ENCODE peak calls at places on chromosomes 6 and 20, in seven cellular contexts. F, S, K, W, U, C and A are unnamed samples.
A peak's percentile ranks its signal among the peaks of the same experiment; 100 is the strongest.

GRCh38 chr20:49964964-49965780 is 17.6 kb upstream of the SNAI1 start:
- DNase-seq in K (no peak), C (peak; percentile 53), U (no peak), W (peak; percentile 82), S (no peak), F (peak; percentile 84), A (no peak)

GRCh38 chr20:62346398-62347150 is 20.5 kb downstream of the LAMA5 start:
- DNase-seq in S (no peak), F (no peak), C (no peak), W (no peak), U (no peak), K (no peak), A (no peak)

GRCh38 chr6:134021396-134022122 is 30.9 kb downstream of the SLC2A12 start:
- DNase-seq in W (no peak), F (no peak), C (no peak), U (no peak), S (no peak), K (no peak), A (no peak)

GRCh38 chr20:62590301-62591121 is 51.8 kb upstream of the SLCO4A1 start:
- DNase-seq in C (no peak), U (no peak), W (no peak), S (peak; percentile 51), F (no peak), K (no peak), A (no peak)

GRCh38 chr6:135993321-135993720 is 141.8 kb downstream of the PDE7B start:
- DNase-seq in C (no peak), K (no peak), U (no peak), W (no peak), S (no peak), F (no peak), A (no peak)

GRCh38 chr6:137775192-137775591 is 91.9 kb upstream of the TNFAIP3 start:
- DNase-seq in S (no peak), U (no peak), K (no peak), F (no peak), W (no peak), C (no peak), A (no peak)

GRCh38 chr6:11380969-11381744 is 148.7 kb upstream of the NEDD9 start:
- DNase-seq in C (no peak), W (no peak), F (peak; percentile 85), K (no peak), S (no peak), U (no peak), A (no peak)

GRCh38 chr6:21710908-21711627 is 117.5 kb downstream of the SOX4 start:
- DNase-seq in U (no peak), S (no peak), K (no peak), C (peak; percentile 73), F (peak; percentile 48), W (no peak), A (peak; percentile 55)

GRCh38 chr20:14986026-14986655 is 648.7 kb upstream of the FLRT3 start:
- DNase-seq in K (no peak), S (no peak), C (no peak), U (no peak), F (no peak), W (no peak), A (no peak)

GRCh38 chr20:9392892-9393857 is 121.2 kb upstream of the LAMP5 start:
- DNase-seq in F (peak; percentile 88), K (peak; percentile 66), C (no peak), W (peak; percentile 76), S (peak; percentile 73), U (peak; percentile 58), A (peak; percentile 59)

GRCh38 chr6:134373282-134373922 is 55.5 kb upstream of the SGK1 start:
- DNase-seq in F (no peak), W (no peak), U (no peak), S (peak; percentile 93), K (peak; percentile 94), C (peak; percentile 9), A (no peak)

GRCh38 chr6:5123296-5124135 is 38.4 kb downstream of the PPP1R3G start:
- DNase-seq in K (no peak), U (no peak), C (no peak), W (no peak), F (no peak), S (no peak), A (no peak)

GRCh38 chr6:148980234-148980633 is 233.4 kb downstream of the UST start:
- DNase-seq in W (no peak), K (no peak), U (no peak), C (no peak), S (peak; percentile 24), F (peak; percentile 64), A (no peak)

GRCh38 chr6:157325069-157325805 is 1.9 kb upstream of the TMEM242 start:
- DNase-seq in W (no peak), F (no peak), C (no peak), U (no peak), S (peak; percentile 63), K (peak; percentile 30), A (no peak)

GRCh38 chr6:455006-455585 is 63.5 kb downstream of the IRF4 start:
- DNase-seq in U (no peak), W (no peak), K (no peak), F (no peak), S (peak; percentile 12), C (no peak), A (no peak)

GRCh38 chr6:24481449-24481848 is 7.9 kb downstream of the GPLD1 start:
- DNase-seq in K (no peak), F (no peak), U (no peak), W (no peak), S (peak; percentile 32), C (no peak), A (no peak)

GRCh38 chr6:104526383-104526782 is 333.3 kb downstream of the HACE1 start:
- DNase-seq in W (no peak), S (no peak), C (no peak), K (no peak), U (no peak), F (no peak), A (no peak)

GRCh38 chr20:48467622-48468021 is 360.2 kb downstream of the PREX1 start:
- DNase-seq in S (no peak), K (no peak), W (peak; percentile 62), U (no peak), C (no peak), F (peak; percentile 60), A (no peak)

GRCh38 chr6:118625833-118626232 is 25.6 kb downstream of the CEP85L start:
- DNase-seq in W (no peak), F (no peak), U (no peak), C (no peak), S (no peak), K (no peak), A (no peak)

GRCh38 chr6:118617350-118617957 is 33.9 kb downstream of the CEP85L start:
- DNase-seq in S (no peak), K (no peak), F (no peak), W (no peak), U (no peak), C (no peak), A (no peak)

GRCh38 chr6:118620202-118620601 is 31.2 kb downstream of the CEP85L start:
- DNase-seq in C (no peak), F (no peak), W (no peak), U (no peak), S (no peak), K (no peak), A (no peak)

GRCh38 chr6:118618676-118619377 is 32.6 kb downstream of the CEP85L start:
- DNase-seq in S (peak; percentile 26), K (peak; percentile 49), C (peak; percentile 43), F (peak; percentile 58), U (peak; percentile 21), W (peak; percentile 64), A (peak; percentile 30)

GRCh38 chr6:118621799-118622470 is 29.5 kb downstream of the CEP85L start:
- DNase-seq in S (peak; percentile 11), F (no peak), K (no peak), C (no peak), U (no peak), W (no peak), A (no peak)
- H2BK120ac ChIP-seq in S (no peak overlapping the region), F (no peak overlapping the region), K (no peak overlapping the region), C (no peak overlapping the region), U (no peak overlapping the region), W (no peak overlapping the region), A (no peak overlapping the region)

GRCh38 chr6:169291148-169291547 is 37.5 kb upstream of the THBS2 start:
- DNase-seq in U (no peak), K (no peak), W (no peak), C (no peak), S (no peak), F (no peak), A (no peak)
- H3K4me2 ChIP-seq in U (no peak overlapping the region), K (no peak overlapping the region), W (no peak overlapping the region), C (no peak overlapping the region), S (no peak overlapping the region), F (no peak overlapping the region), A (no peak overlapping the region)

GRCh38 chr20:4151991-4152695 is 136.8 kb upstream of the RNF24 start:
- DNase-seq in U (no peak), K (no peak), S (peak; percentile 78), W (no peak), C (no peak), F (no peak), A (no peak)
- H2BK120ac ChIP-seq in U (no peak overlapping the region), K (no peak overlapping the region), S (no peak overlapping the region), W (no peak overlapping the region), C (no peak overlapping the region), F (no peak overlapping the region), A (peak overlapping the region; percentile 42)

GRCh38 chr6:159107451-159108260 is 61.5 kb upstream of the FNDC1 start:
- DNase-seq in F (no peak), C (no peak), S (no peak), K (no peak), U (no peak), W (no peak), A (no peak)
- H3K4me2 ChIP-seq in F (no peak overlapping the region), C (no peak overlapping the region), S (no peak overlapping the region), K (no peak overlapping the region), U (no peak overlapping the region), W (no peak overlapping the region), A (no peak overlapping the region)

GRCh38 chr20:37430044-37430443 is 84.1 kb downstream of the SRC start:
- DNase-seq in U (no peak), F (no peak), S (no peak), C (no peak), W (no peak), K (no peak), A (no peak)
- H2BK120ac ChIP-seq in U (no peak overlapping the region), F (no peak overlapping the region), S (no peak overlapping the region), C (no peak overlapping the region), W (no peak overlapping the region), K (no peak overlapping the region), A (no peak overlapping the region)